ENCODE peak calls at places on chromosomes 1 and 21, in seven cellular contexts. One of them, this sample, is unnamed.

GRCh38 chr1:11065796-11066195 is 6.0 kb upstream of the SRM start:
- DNase-seq in posterior vena cava: peak; percentile 11
- DNase-seq in stimulated activated CD8-positive, alpha-beta memory T cell treated with anti-CD3 and anti-CD28 coated beads, Interleukin-15, amount 100 ng/mL, for 4 hours: no peak
- DNase-seq in stimulated activated CD4-positive, alpha-beta T cell treated with anti-CD3 and anti-CD28 coated beads, Interleukin-2, amount 100 ng/mL, for 48 hours: no peak
- DNase-seq in GM04504: no peak
- DNase-seq in hypothalamus: no peak
- DNase-seq in fibroblast of pulmonary artery: no peak
- DNase-seq in this sample: no peak

GRCh38 chr1:7047866-7048265 is 262.6 kb downstream of the CAMTA1 start:
- DNase-seq in posterior vena cava: no peak
- DNase-seq in hypothalamus: no peak
- DNase-seq in stimulated activated CD8-positive, alpha-beta memory T cell treated with anti-CD3 and anti-CD28 coated beads, Interleukin-15, amount 100 ng/mL, for 4 hours: no peak
- DNase-seq in GM04504: no peak
- DNase-seq in stimulated activated CD4-positive, alpha-beta T cell treated with anti-CD3 and anti-CD28 coated beads, Interleukin-2, amount 100 ng/mL, for 48 hours: no peak
- DNase-seq in fibroblast of pulmonary artery: no peak
- DNase-seq in this sample: no peak

GRCh38 chr1:61157420-61157987 is 75.1 kb downstream of the NFIA start:
- DNase-seq in posterior vena cava: no peak
- DNase-seq in hypothalamus: no peak
- DNase-seq in stimulated activated CD8-positive, alpha-beta memory T cell treated with anti-CD3 and anti-CD28 coated beads, Interleukin-15, amount 100 ng/mL, for 4 hours: no peak
- DNase-seq in stimulated activated CD4-positive, alpha-beta T cell treated with anti-CD3 and anti-CD28 coated beads, Interleukin-2, amount 100 ng/mL, for 48 hours: no peak
- DNase-seq in fibroblast of pulmonary artery: peak; percentile 67
- DNase-seq in GM04504: peak; percentile 66
- DNase-seq in this sample: peak; percentile 74

GRCh38 chr1:15409400-15410222 is at the start of gene EFHD2:
- DNase-seq in stimulated activated CD8-positive, alpha-beta memory T cell treated with anti-CD3 and anti-CD28 coated beads, Interleukin-15, amount 100 ng/mL, for 4 hours: peak; percentile 81
- DNase-seq in hypothalamus: no peak
- DNase-seq in GM04504: no peak
- DNase-seq in stimulated activated CD4-positive, alpha-beta T cell treated with anti-CD3 and anti-CD28 coated beads, Interleukin-2, amount 100 ng/mL, for 48 hours: peak; percentile 75
- DNase-seq in fibroblast of pulmonary artery: peak; percentile 74
- DNase-seq in posterior vena cava: peak; percentile 94
- DNase-seq in this sample: peak; percentile 94

GRCh38 chr21:28959367-28960099 is 33.1 kb downstream of the LTN1 start:
- DNase-seq in posterior vena cava: no peak
- DNase-seq in GM04504: no peak
- DNase-seq in hypothalamus: no peak
- DNase-seq in stimulated activated CD4-positive, alpha-beta T cell treated with anti-CD3 and anti-CD28 coated beads, Interleukin-2, amount 100 ng/mL, for 48 hours: no peak
- DNase-seq in fibroblast of pulmonary artery: peak; percentile 84
- DNase-seq in stimulated activated CD8-positive, alpha-beta memory T cell treated with anti-CD3 and anti-CD28 coated beads, Interleukin-15, amount 100 ng/mL, for 4 hours: no peak
- DNase-seq in this sample: peak; percentile 78

GRCh38 chr1:109240158-109241152 is 8.9 kb upstream of the CELSR2 start:
- DNase-seq in hypothalamus: peak; percentile 40
- DNase-seq in stimulated activated CD8-positive, alpha-beta memory T cell treated with anti-CD3 and anti-CD28 coated beads, Interleukin-15, amount 100 ng/mL, for 4 hours: no peak
- DNase-seq in posterior vena cava: peak; percentile 93
- DNase-seq in stimulated activated CD4-positive, alpha-beta T cell treated with anti-CD3 and anti-CD28 coated beads, Interleukin-2, amount 100 ng/mL, for 48 hours: no peak
- DNase-seq in GM04504: peak; percentile 39
- DNase-seq in fibroblast of pulmonary artery: peak; percentile 56
- DNase-seq in this sample: no peak

GRCh38 chr1:1206376-1207253 is at the start of gene TNFRSF18:
- DNase-seq in stimulated activated CD8-positive, alpha-beta memory T cell treated with anti-CD3 and anti-CD28 coated beads, Interleukin-15, amount 100 ng/mL, for 4 hours: no peak
- DNase-seq in fibroblast of pulmonary artery: no peak
- DNase-seq in posterior vena cava: peak; percentile 67
- DNase-seq in GM04504: no peak
- DNase-seq in stimulated activated CD4-positive, alpha-beta T cell treated with anti-CD3 and anti-CD28 coated beads, Interleukin-2, amount 100 ng/mL, for 48 hours: no peak
- DNase-seq in hypothalamus: no peak
- DNase-seq in this sample: no peak

GRCh38 chr21:31514598-31514997 is 144.9 kb upstream of the SOD1 start:
- DNase-seq in fibroblast of pulmonary artery: no peak
- DNase-seq in hypothalamus: peak; percentile 72
- DNase-seq in posterior vena cava: no peak
- DNase-seq in stimulated activated CD8-positive, alpha-beta memory T cell treated with anti-CD3 and anti-CD28 coated beads, Interleukin-15, amount 100 ng/mL, for 4 hours: no peak
- DNase-seq in stimulated activated CD4-positive, alpha-beta T cell treated with anti-CD3 and anti-CD28 coated beads, Interleukin-2, amount 100 ng/mL, for 48 hours: no peak
- DNase-seq in GM04504: no peak
- DNase-seq in this sample: no peak

GRCh38 chr1:44239337-44239960 is 26.2 kb downstream of the DMAP1 start:
- DNase-seq in hypothalamus: no peak
- DNase-seq in GM04504: no peak
- DNase-seq in fibroblast of pulmonary artery: peak; percentile 27
- DNase-seq in posterior vena cava: peak; percentile 81
- DNase-seq in stimulated activated CD8-positive, alpha-beta memory T cell treated with anti-CD3 and anti-CD28 coated beads, Interleukin-15, amount 100 ng/mL, for 4 hours: no peak
- DNase-seq in stimulated activated CD4-positive, alpha-beta T cell treated with anti-CD3 and anti-CD28 coated beads, Interleukin-2, amount 100 ng/mL, for 48 hours: no peak
- DNase-seq in this sample: peak; percentile 66

GRCh38 chr1:24830680-24831272 is 85.5 kb downstream of the CLIC4 start:
- DNase-seq in posterior vena cava: no peak
- DNase-seq in hypothalamus: no peak
- DNase-seq in stimulated activated CD4-positive, alpha-beta T cell treated with anti-CD3 and anti-CD28 coated beads, Interleukin-2, amount 100 ng/mL, for 48 hours: no peak
- DNase-seq in fibroblast of pulmonary artery: peak; percentile 89
- DNase-seq in stimulated activated CD8-positive, alpha-beta memory T cell treated with anti-CD3 and anti-CD28 coated beads, Interleukin-15, amount 100 ng/mL, for 4 hours: no peak
- DNase-seq in GM04504: peak; percentile 28
- DNase-seq in this sample: peak; percentile 81

GRCh38 chr1:248844526-248844925 is 6.5 kb downstream of the ZNF672 start:
- DNase-seq in GM04504: no peak
- DNase-seq in hypothalamus: no peak
- DNase-seq in posterior vena cava: peak; percentile 40
- DNase-seq in stimulated activated CD8-positive, alpha-beta memory T cell treated with anti-CD3 and anti-CD28 coated beads, Interleukin-15, amount 100 ng/mL, for 4 hours: no peak
- DNase-seq in fibroblast of pulmonary artery: no peak
- DNase-seq in stimulated activated CD4-positive, alpha-beta T cell treated with anti-CD3 and anti-CD28 coated beads, Interleukin-2, amount 100 ng/mL, for 48 hours: no peak
- DNase-seq in this sample: no peak

GRCh38 chr1:56576880-56577858 is 2.2 kb downstream of the PLPP3 start:
- DNase-seq in stimulated activated CD8-positive, alpha-beta memory T cell treated with anti-CD3 and anti-CD28 coated beads, Interleukin-15, amount 100 ng/mL, for 4 hours: no peak
- DNase-seq in stimulated activated CD4-positive, alpha-beta T cell treated with anti-CD3 and anti-CD28 coated beads, Interleukin-2, amount 100 ng/mL, for 48 hours: no peak
- DNase-seq in posterior vena cava: no peak
- DNase-seq in fibroblast of pulmonary artery: peak; percentile 64
- DNase-seq in hypothalamus: no peak
- DNase-seq in GM04504: no peak
- DNase-seq in this sample: peak; percentile 49

GRCh38 chr1:95084317-95085176 is 11.8 kb upstream of the ALG14 start:
- DNase-seq in posterior vena cava: no peak
- DNase-seq in stimulated activated CD8-positive, alpha-beta memory T cell treated with anti-CD3 and anti-CD28 coated beads, Interleukin-15, amount 100 ng/mL, for 4 hours: no peak
- DNase-seq in hypothalamus: no peak
- DNase-seq in stimulated activated CD4-positive, alpha-beta T cell treated with anti-CD3 and anti-CD28 coated beads, Interleukin-2, amount 100 ng/mL, for 48 hours: no peak
- DNase-seq in fibroblast of pulmonary artery: peak; percentile 37
- DNase-seq in GM04504: no peak
- DNase-seq in this sample: peak; percentile 28

GRCh38 chr1:242034393-242034792 is 35.5 kb upstream of the MAP1LC3C start:
- DNase-seq in fibroblast of pulmonary artery: no peak
- DNase-seq in posterior vena cava: no peak
- DNase-seq in stimulated activated CD8-positive, alpha-beta memory T cell treated with anti-CD3 and anti-CD28 coated beads, Interleukin-15, amount 100 ng/mL, for 4 hours: no peak
- DNase-seq in stimulated activated CD4-positive, alpha-beta T cell treated with anti-CD3 and anti-CD28 coated beads, Interleukin-2, amount 100 ng/mL, for 48 hours: no peak
- DNase-seq in hypothalamus: no peak
- DNase-seq in GM04504: no peak
- DNase-seq in this sample: no peak

GRCh38 chr21:46066843-46067331 is 31.0 kb upstream of the COL6A2 start:
- DNase-seq in hypothalamus: no peak
- DNase-seq in stimulated activated CD8-positive, alpha-beta memory T cell treated with anti-CD3 and anti-CD28 coated beads, Interleukin-15, amount 100 ng/mL, for 4 hours: no peak
- DNase-seq in GM04504: no peak
- DNase-seq in posterior vena cava: peak; percentile 89
- DNase-seq in fibroblast of pulmonary artery: peak; percentile 46
- DNase-seq in stimulated activated CD4-positive, alpha-beta T cell treated with anti-CD3 and anti-CD28 coated beads, Interleukin-2, amount 100 ng/mL, for 48 hours: no peak
- DNase-seq in this sample: no peak

GRCh38 chr1:180908084-180908765 is 4.5 kb upstream of the KIAA1614 start:
- DNase-seq in fibroblast of pulmonary artery: no peak
- DNase-seq in GM04504: no peak
- DNase-seq in stimulated activated CD4-positive, alpha-beta T cell treated with anti-CD3 and anti-CD28 coated beads, Interleukin-2, amount 100 ng/mL, for 48 hours: no peak
- DNase-seq in posterior vena cava: peak; percentile 51
- DNase-seq in stimulated activated CD8-positive, alpha-beta memory T cell treated with anti-CD3 and anti-CD28 coated beads, Interleukin-15, amount 100 ng/mL, for 4 hours: no peak
- DNase-seq in hypothalamus: no peak
- DNase-seq in this sample: no peak

GRCh38 chr1:42937141-42937696 is 21.4 kb downstream of the SLC2A1 start:
- DNase-seq in posterior vena cava: peak; percentile 41
- DNase-seq in stimulated activated CD8-positive, alpha-beta memory T cell treated with anti-CD3 and anti-CD28 coated beads, Interleukin-15, amount 100 ng/mL, for 4 hours: no peak
- DNase-seq in fibroblast of pulmonary artery: peak; percentile 64
- DNase-seq in stimulated activated CD4-positive, alpha-beta T cell treated with anti-CD3 and anti-CD28 coated beads, Interleukin-2, amount 100 ng/mL, for 48 hours: no peak
- DNase-seq in GM04504: no peak
- DNase-seq in hypothalamus: no peak
- DNase-seq in this sample: peak; percentile 73

GRCh38 chr1:92362970-92363369 is 64.1 kb downstream of the RPAP2 start:
- DNase-seq in hypothalamus: no peak
- DNase-seq in stimulated activated CD8-positive, alpha-beta memory T cell treated with anti-CD3 and anti-CD28 coated beads, Interleukin-15, amount 100 ng/mL, for 4 hours: no peak
- DNase-seq in stimulated activated CD4-positive, alpha-beta T cell treated with anti-CD3 and anti-CD28 coated beads, Interleukin-2, amount 100 ng/mL, for 48 hours: no peak
- DNase-seq in fibroblast of pulmonary artery: no peak
- DNase-seq in GM04504: no peak
- DNase-seq in posterior vena cava: no peak
- DNase-seq in this sample: no peak

GRCh38 chr1:226938903-226939438 is 1.1 kb upstream of the COQ8A start:
- DNase-seq in hypothalamus: no peak
- DNase-seq in GM04504: peak; percentile 32
- DNase-seq in stimulated activated CD4-positive, alpha-beta T cell treated with anti-CD3 and anti-CD28 coated beads, Interleukin-2, amount 100 ng/mL, for 48 hours: no peak
- DNase-seq in stimulated activated CD8-positive, alpha-beta memory T cell treated with anti-CD3 and anti-CD28 coated beads, Interleukin-15, amount 100 ng/mL, for 4 hours: no peak
- DNase-seq in fibroblast of pulmonary artery: peak; percentile 65
- DNase-seq in posterior vena cava: no peak
- DNase-seq in this sample: peak; percentile 70

GRCh38 chr1:24222008-24222407 is 34.9 kb upstream of the IFNLR1 start:
- DNase-seq in GM04504: no peak
- DNase-seq in posterior vena cava: no peak
- DNase-seq in hypothalamus: no peak
- DNase-seq in stimulated activated CD8-positive, alpha-beta memory T cell treated with anti-CD3 and anti-CD28 coated beads, Interleukin-15, amount 100 ng/mL, for 4 hours: no peak
- DNase-seq in stimulated activated CD4-positive, alpha-beta T cell treated with anti-CD3 and anti-CD28 coated beads, Interleukin-2, amount 100 ng/mL, for 48 hours: no peak
- DNase-seq in fibroblast of pulmonary artery: no peak
- DNase-seq in this sample: no peak

GRCh38 chr1:29754608-29755375 is 518.5 kb downstream of the PTPRU start:
- DNase-seq in posterior vena cava: peak; percentile 56
- DNase-seq in stimulated activated CD8-positive, alpha-beta memory T cell treated with anti-CD3 and anti-CD28 coated beads, Interleukin-15, amount 100 ng/mL, for 4 hours: no peak
- DNase-seq in hypothalamus: no peak
- DNase-seq in GM04504: no peak
- DNase-seq in stimulated activated CD4-positive, alpha-beta T cell treated with anti-CD3 and anti-CD28 coated beads, Interleukin-2, amount 100 ng/mL, for 48 hours: no peak
- DNase-seq in fibroblast of pulmonary artery: no peak
- DNase-seq in this sample: no peak

GRCh38 chr1:3668585-3669300 is 16.4 kb downstream of the TP73 start:
- DNase-seq in posterior vena cava: peak; percentile 91
- DNase-seq in GM04504: peak; percentile 4
- DNase-seq in stimulated activated CD4-positive, alpha-beta T cell treated with anti-CD3 and anti-CD28 coated beads, Interleukin-2, amount 100 ng/mL, for 48 hours: no peak
- DNase-seq in hypothalamus: no peak
- DNase-seq in stimulated activated CD8-positive, alpha-beta memory T cell treated with anti-CD3 and anti-CD28 coated beads, Interleukin-15, amount 100 ng/mL, for 4 hours: no peak
- DNase-seq in fibroblast of pulmonary artery: peak; percentile 33
- DNase-seq in this sample: no peak

GRCh38 chr1:225819346-225820192 is 9.6 kb downstream of the EPHX1 start:
- DNase-seq in stimulated activated CD4-positive, alpha-beta T cell treated with anti-CD3 and anti-CD28 coated beads, Interleukin-2, amount 100 ng/mL, for 48 hours: no peak
- DNase-seq in GM04504: no peak
- DNase-seq in stimulated activated CD8-positive, alpha-beta memory T cell treated with anti-CD3 and anti-CD28 coated beads, Interleukin-15, amount 100 ng/mL, for 4 hours: no peak
- DNase-seq in posterior vena cava: no peak
- DNase-seq in fibroblast of pulmonary artery: no peak
- DNase-seq in hypothalamus: no peak
- DNase-seq in this sample: no peak

GRCh38 chr1:153611356-153611755 is 1.6 kb downstream of the S100A16 start:
- DNase-seq in GM04504: no peak
- DNase-seq in stimulated activated CD8-positive, alpha-beta memory T cell treated with anti-CD3 and anti-CD28 coated beads, Interleukin-15, amount 100 ng/mL, for 4 hours: no peak
- DNase-seq in posterior vena cava: no peak
- DNase-seq in stimulated activated CD4-positive, alpha-beta T cell treated with anti-CD3 and anti-CD28 coated beads, Interleukin-2, amount 100 ng/mL, for 48 hours: no peak
- DNase-seq in hypothalamus: no peak
- DNase-seq in fibroblast of pulmonary artery: no peak
- DNase-seq in this sample: no peak

GRCh38 chr1:213055767-213056166 is 4.7 kb downstream of the RPS6KC1 start:
- DNase-seq in GM04504: no peak
- DNase-seq in stimulated activated CD4-positive, alpha-beta T cell treated with anti-CD3 and anti-CD28 coated beads, Interleukin-2, amount 100 ng/mL, for 48 hours: no peak
- DNase-seq in posterior vena cava: no peak
- DNase-seq in hypothalamus: no peak
- DNase-seq in stimulated activated CD8-positive, alpha-beta memory T cell treated with anti-CD3 and anti-CD28 coated beads, Interleukin-15, amount 100 ng/mL, for 4 hours: no peak
- DNase-seq in fibroblast of pulmonary artery: no peak
- DNase-seq in this sample: no peak

GRCh38 chr1:120179420-120180348 is 3.4 kb upstream of the SEC22B start:
- DNase-seq in stimulated activated CD4-positive, alpha-beta T cell treated with anti-CD3 and anti-CD28 coated beads, Interleukin-2, amount 100 ng/mL, for 48 hours: no peak
- DNase-seq in hypothalamus: no peak
- DNase-seq in posterior vena cava: peak; percentile 66
- DNase-seq in stimulated activated CD8-positive, alpha-beta memory T cell treated with anti-CD3 and anti-CD28 coated beads, Interleukin-15, amount 100 ng/mL, for 4 hours: no peak
- DNase-seq in fibroblast of pulmonary artery: peak; percentile 84
- DNase-seq in GM04504: no peak
- DNase-seq in this sample: peak; percentile 78

GRCh38 chr21:40118527-40118926 is 251.3 kb downstream of the PCP4 start:
- DNase-seq in fibroblast of pulmonary artery: no peak
- DNase-seq in GM04504: no peak
- DNase-seq in stimulated activated CD4-positive, alpha-beta T cell treated with anti-CD3 and anti-CD28 coated beads, Interleukin-2, amount 100 ng/mL, for 48 hours: no peak
- DNase-seq in stimulated activated CD8-positive, alpha-beta memory T cell treated with anti-CD3 and anti-CD28 coated beads, Interleukin-15, amount 100 ng/mL, for 4 hours: no peak
- DNase-seq in hypothalamus: no peak
- DNase-seq in posterior vena cava: no peak
- DNase-seq in this sample: no peak

GRCh38 chr1:109300650-109301151 is 6.1 kb downstream of the MYBPHL start:
- DNase-seq in hypothalamus: no peak
- DNase-seq in stimulated activated CD8-positive, alpha-beta memory T cell treated with anti-CD3 and anti-CD28 coated beads, Interleukin-15, amount 100 ng/mL, for 4 hours: no peak
- DNase-seq in posterior vena cava: no peak
- DNase-seq in GM04504: no peak
- DNase-seq in stimulated activated CD4-positive, alpha-beta T cell treated with anti-CD3 and anti-CD28 coated beads, Interleukin-2, amount 100 ng/mL, for 48 hours: no peak
- DNase-seq in fibroblast of pulmonary artery: peak; percentile 36
- DNase-seq in this sample: no peak

GRCh38 chr1:175720023-175720422 is 23.4 kb downstream of the TNR start:
- DNase-seq in GM04504: no peak
- DNase-seq in posterior vena cava: no peak
- DNase-seq in fibroblast of pulmonary artery: no peak
- DNase-seq in stimulated activated CD8-positive, alpha-beta memory T cell treated with anti-CD3 and anti-CD28 coated beads, Interleukin-15, amount 100 ng/mL, for 4 hours: no peak
- DNase-seq in stimulated activated CD4-positive, alpha-beta T cell treated with anti-CD3 and anti-CD28 coated beads, Interleukin-2, amount 100 ng/mL, for 48 hours: no peak
- DNase-seq in hypothalamus: no peak
- DNase-seq in this sample: no peak

GRCh38 chr1:234927312-234927967 is 201.2 kb downstream of the TOMM20 start:
- DNase-seq in hypothalamus: no peak
- DNase-seq in posterior vena cava: no peak
- DNase-seq in stimulated activated CD8-positive, alpha-beta memory T cell treated with anti-CD3 and anti-CD28 coated beads, Interleukin-15, amount 100 ng/mL, for 4 hours: no peak
- DNase-seq in stimulated activated CD4-positive, alpha-beta T cell treated with anti-CD3 and anti-CD28 coated beads, Interleukin-2, amount 100 ng/mL, for 48 hours: no peak
- DNase-seq in fibroblast of pulmonary artery: no peak
- DNase-seq in GM04504: no peak
- DNase-seq in this sample: no peak

GRCh38 chr1:7827134-7827955 is 25.5 kb downstream of the UTS2 start:
- DNase-seq in fibroblast of pulmonary artery: peak; percentile 29
- DNase-seq in stimulated activated CD4-positive, alpha-beta T cell treated with anti-CD3 and anti-CD28 coated beads, Interleukin-2, amount 100 ng/mL, for 48 hours: peak; percentile 8
- DNase-seq in hypothalamus: no peak
- DNase-seq in stimulated activated CD8-positive, alpha-beta memory T cell treated with anti-CD3 and anti-CD28 coated beads, Interleukin-15, amount 100 ng/mL, for 4 hours: no peak
- DNase-seq in posterior vena cava: no peak
- DNase-seq in GM04504: no peak
- DNase-seq in this sample: no peak

GRCh38 chr1:14777516-14778506 is 179.3 kb downstream of the KAZN start:
- DNase-seq in stimulated activated CD4-positive, alpha-beta T cell treated with anti-CD3 and anti-CD28 coated beads, Interleukin-2, amount 100 ng/mL, for 48 hours: no peak
- DNase-seq in GM04504: no peak
- DNase-seq in fibroblast of pulmonary artery: no peak
- DNase-seq in posterior vena cava: no peak
- DNase-seq in stimulated activated CD8-positive, alpha-beta memory T cell treated with anti-CD3 and anti-CD28 coated beads, Interleukin-15, amount 100 ng/mL, for 4 hours: no peak
- DNase-seq in hypothalamus: no peak
- DNase-seq in this sample: no peak

This sample was measured in mesenchymal stem cell.